ENCODE peak calls at places on chromosomes 5 and 9, in six cellular contexts. P is body of pancreas, L is PC-9, F is transverse colon, I is thoracic aorta, A is psoas muscle. Q is an unnamed sample.

GRCh38 chr5:93070938-93071337 is 510.1 kb downstream of the NR2F1-AS1 start:
- DNase-seq in P (no peak), L (no peak), A (no peak), F (no peak), I (no peak), Q (no peak)

GRCh38 chr5:34790087-34790486 is 48.9 kb upstream of the TTC23L start:
- DNase-seq in P (no peak), A (no peak), F (no peak), I (no peak), L (no peak), Q (no peak)

GRCh38 chr9:96139592-96140251 is 162.3 kb downstream of the HSD17B3 start:
- DNase-seq in A (no peak), I (peak), F (peak), P (no peak), L (no peak), Q (no peak)

GRCh38 chr9:91017245-91017644 is 215.6 kb downstream of the SYK start:
- DNase-seq in L (no peak), P (no peak), A (no peak), I (no peak), F (no peak), Q (no peak)

GRCh38 chr9:137027369-137028012 is 546 bp downstream of the ABCA2 start:
- DNase-seq in I (no peak), A (no peak), L (no peak), F (no peak), P (peak), Q (no peak)

GRCh38 chr9:137459601-137460362 is 648 bp upstream of the NSMF start:
- DNase-seq in P (no peak), L (no peak), I (no peak), A (peak), F (no peak), Q (no peak)

GRCh38 chr9:133449760-133450159 is 10.0 kb upstream of the CACFD1 start:
- DNase-seq in P (peak), I (no peak), L (peak), A (no peak), F (peak), Q (no peak)

GRCh38 chr5:159883522-159883950 is 32.7 kb upstream of the ADRA1B start:
- DNase-seq in A (no peak), F (no peak), L (no peak), P (no peak), I (no peak), Q (no peak)

GRCh38 chr5:181164076-181164952 is 16.9 kb downstream of the OR2V2 start:
- DNase-seq in P (no peak), I (no peak), L (no peak), F (no peak), A (no peak), Q (no peak)

GRCh38 chr5:134133213-134133994 is 18.9 kb downstream of the TCF7 start:
- DNase-seq in P (peak), I (no peak), F (peak), A (peak), L (no peak), Q (no peak)

GRCh38 chr5:78518365-78519197 is 130.0 kb downstream of the LHFPL2 start:
- DNase-seq in A (peak), F (peak), L (peak), I (peak), P (peak), Q (no peak)

GRCh38 chr9:130680836-130681768 is 12.5 kb upstream of the EXOSC2 start:
- DNase-seq in L (peak), F (peak), I (peak), A (peak), P (peak), Q (peak)
- H3K27ac ChIP-seq in L (no peak), F (peak), I (no peak), A (no peak), P (no peak), Q (no peak)

GRCh38 chr9:14373726-14374125 is 59.8 kb upstream of the NFIB start:
- DNase-seq in P (no peak), I (no peak), F (no peak), L (no peak), A (no peak), Q (no peak)
- H3K27ac ChIP-seq in P (no peak), I (peak), F (peak), L (no peak), A (no peak), Q (no peak)

GRCh38 chr5:107564896-107565295 is 105.8 kb downstream of the EFNA5 start:
- DNase-seq in A (no peak), L (peak), F (no peak), I (no peak), P (no peak), Q (no peak)

GRCh38 chr5:107565791-107566536 is 104.8 kb downstream of the EFNA5 start:
- DNase-seq in I (no peak), L (no peak), F (no peak), A (no peak), P (no peak), Q (no peak)

GRCh38 chr5:107566537-107566875 is 104.2 kb downstream of the EFNA5 start:
- DNase-seq in A (no peak), F (no peak), P (no peak), I (no peak), L (no peak), Q (no peak)

GRCh38 chr5:107570805-107571531 is 99.8 kb downstream of the EFNA5 start:
- DNase-seq in L (peak), F (peak), I (no peak), P (peak), A (peak), Q (peak)

DNA sequence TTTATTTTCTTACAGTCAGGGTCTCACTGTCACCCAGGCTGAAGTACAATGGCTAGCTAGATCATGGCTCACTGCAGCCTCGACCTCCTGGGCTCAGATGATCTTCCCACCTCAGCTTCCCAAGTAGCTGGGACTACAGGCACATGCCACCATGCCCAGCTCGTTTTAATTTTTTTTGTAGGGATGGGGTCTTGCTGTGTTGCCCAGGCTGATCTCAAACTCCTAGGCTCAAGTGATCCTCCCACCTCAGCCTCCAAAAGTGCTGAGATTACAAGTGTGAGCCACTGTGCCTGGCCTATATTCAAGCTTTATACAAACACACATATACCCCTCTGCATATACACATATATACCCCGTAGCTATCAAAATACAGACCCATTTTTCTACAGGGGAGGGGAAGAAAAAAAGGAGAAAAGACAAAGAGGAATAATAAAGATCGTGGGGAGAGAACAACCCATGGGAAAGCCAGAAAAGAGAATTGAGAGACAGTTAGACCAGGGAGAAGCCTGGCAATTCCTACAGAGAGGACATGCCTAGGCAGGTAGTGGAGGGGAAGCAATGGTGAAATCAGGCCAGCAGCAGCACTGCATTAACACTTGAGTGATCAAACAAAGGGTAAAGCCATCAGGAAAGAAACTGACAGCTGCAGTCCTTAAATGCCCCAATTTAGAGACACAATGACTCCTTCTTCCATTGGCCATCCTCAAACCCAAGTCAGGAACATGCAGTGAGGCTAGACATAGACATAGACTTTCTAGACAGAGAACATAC is 102.7 kb downstream of the EFNA5 start:
- DNase-seq in F (no peak), A (no peak), I (no peak), P (no peak), L (no peak), Q (no peak)
- H3K27ac ChIP-seq in F (no peak), A (no peak), I (no peak), P (no peak), L (no peak), Q (no peak)

DNA sequence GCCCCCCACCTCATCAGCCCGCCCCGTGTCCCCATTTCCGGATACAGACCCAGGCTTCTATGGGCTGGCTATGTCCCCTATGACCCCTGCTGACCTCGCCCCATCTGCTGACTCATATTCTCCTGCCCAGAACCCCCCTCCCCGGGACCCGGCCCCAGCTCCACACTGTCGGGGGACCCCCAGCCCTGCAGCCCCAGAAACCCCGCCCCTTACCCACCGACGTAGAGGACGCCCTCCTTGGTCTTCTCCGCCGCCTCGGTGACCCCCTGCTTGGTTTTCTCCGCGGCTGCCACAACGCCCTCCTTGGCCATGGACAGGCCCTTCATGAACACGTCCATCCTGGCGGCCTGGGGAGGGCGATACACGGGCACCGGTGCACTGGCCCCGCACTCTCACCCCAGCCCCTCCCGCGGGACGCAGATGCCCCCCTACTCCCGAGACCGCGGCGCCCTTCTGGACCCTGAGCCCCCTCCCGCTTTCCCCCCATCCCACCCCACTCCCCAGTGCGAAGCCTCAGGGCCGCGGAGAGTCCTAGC is 949 bp downstream of the SNCB start:
- DNase-seq in L (no peak), P (no peak), A (no peak), F (no peak), I (no peak), Q (no peak)
- H3K27ac ChIP-seq in L (no peak), P (no peak), A (no peak), F (no peak), I (no peak), Q (no peak)

DNA sequence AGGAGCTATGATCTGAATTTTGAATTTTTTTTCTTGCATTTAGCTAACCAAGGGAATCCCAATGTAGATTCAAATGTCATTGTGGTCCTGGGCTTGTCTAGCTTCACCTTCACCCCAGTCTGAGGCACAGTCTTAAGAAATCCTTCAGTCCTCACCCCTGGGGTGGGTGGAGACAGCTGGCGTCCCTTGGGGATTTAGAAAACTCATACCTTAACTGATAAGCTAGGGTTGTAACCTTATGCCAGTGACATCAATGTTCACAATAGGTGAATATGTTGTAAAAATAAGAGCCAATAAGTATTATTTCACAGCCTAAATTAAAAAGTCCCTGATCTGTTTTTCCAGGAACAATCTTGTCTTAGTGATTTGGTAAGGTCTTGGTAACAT is 4.6 kb downstream of the ISOC1 start:
- DNase-seq in A (no peak), L (no peak), F (no peak), I (no peak), P (no peak), Q (no peak)
- H3K27ac ChIP-seq in A (peak), L (no peak), F (no peak), I (no peak), P (no peak), Q (no peak)

DNA sequence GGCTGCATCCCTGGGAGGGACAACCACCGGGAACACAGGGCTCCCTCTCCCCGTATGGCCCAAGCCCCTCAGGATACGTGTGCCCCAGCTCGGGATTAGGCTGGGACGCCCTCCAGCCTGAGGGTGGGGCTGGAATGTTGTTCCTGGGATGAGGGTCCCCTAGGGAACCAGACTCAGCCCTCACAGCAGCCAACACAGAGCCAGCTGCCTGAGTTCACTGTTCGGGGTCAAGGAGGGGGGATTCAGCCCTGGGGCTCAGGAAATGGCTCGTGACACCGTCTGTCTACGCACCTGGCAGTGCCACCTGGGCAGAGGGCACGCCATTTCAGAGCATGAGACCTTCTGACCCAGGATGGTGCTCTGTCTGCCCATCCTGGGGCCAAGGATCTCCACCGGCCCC is 8.9 kb downstream of the RNF44 start:
- DNase-seq in P (no peak), I (no peak), A (peak), F (no peak), L (no peak), Q (no peak)
- H3K27ac ChIP-seq in P (no peak), I (no peak), A (no peak), F (no peak), L (no peak), Q (no peak)